ENCODE peak calls at places on chromosome 5, in nine cellular contexts. B is fibroblast of lung; Q is thoracic aorta; R is heart left ventricle; N is effector memory CD4-positive, alpha-beta T cell; Z is mesenchymal stem cell; Y is CD4-positive, CD25-positive, alpha-beta regulatory T cell; C is right atrium auricular region; J is DND-41. X is an unnamed sample. For H3K36me3 and H3K27me3, the result is how much of the 10 kb centered on the place peaks cover.

GRCh38 chr5:151139646-151140045 is 17.9 kb downstream of the ANXA6 start:
- DNase-seq in B (no peak), Q (no peak), R (no peak), N (no peak), Z (no peak), Y (no peak), C (no peak), J (no peak), X (no peak)

GRCh38 chr5:157172408-157172807 is 6.3 kb upstream of the GARIN3 start:
- DNase-seq in B (no peak), Q (no peak), R (no peak), N (peak), Z (no peak), Y (peak), C (peak), J (peak), X (no peak)

GRCh38 chr5:106019271-106019670 is 1651.5 kb downstream of the EFNA5 start:
- DNase-seq in B (peak), Q (no peak), R (no peak), N (no peak), Z (no peak), Y (no peak), C (no peak), J (no peak), X (no peak)

GRCh38 chr5:57302164-57302563 is 128.3 kb downstream of the GPBP1 start:
- DNase-seq in B (peak), Q (no peak), R (no peak), N (peak), Z (peak), Y (no peak), C (no peak), J (peak), X (peak)

GRCh38 chr5:4156153-4156552 is 560.5 kb downstream of the IRX1 start:
- DNase-seq in B (no peak), Q (no peak), R (no peak), N (no peak), Z (no peak), Y (no peak), C (no peak), J (no peak), X (no peak)

GRCh38 chr5:16431482-16431881 is 34.1 kb downstream of the ZNF622 start:
- DNase-seq in B (no peak), Q (no peak), R (no peak), N (no peak), Z (no peak), Y (no peak), C (no peak), J (no peak), X (no peak)

GRCh38 chr5:82349651-82350050 is 71.5 kb upstream of the RPS23 start:
- DNase-seq in B (no peak), Q (peak), R (no peak), N (no peak), Z (no peak), Y (no peak), C (no peak), J (peak), X (peak)

GRCh38 chr5:177967221-177967887 is 28.7 kb downstream of the PROP1 start:
- DNase-seq in B (no peak), Q (no peak), R (no peak), N (no peak), Z (no peak), Y (no peak), C (no peak), J (no peak), X (peak)

GRCh38 chr5:95087819-95088317 is 197.0 kb downstream of the MCTP1 start:
- DNase-seq in B (no peak), Q (no peak), R (no peak), N (no peak), Z (no peak), Y (no peak), C (no peak), J (no peak), X (no peak)

GRCh38 chr5:91135475-91136248 is 247.5 kb downstream of the ARRDC3 start:
- DNase-seq in B (no peak), Q (no peak), R (no peak), N (no peak), Z (no peak), Y (no peak), C (no peak), J (no peak), X (no peak)

GRCh38 chr5:92613546-92613945 is 967.5 kb downstream of the NR2F1-AS1 start:
- DNase-seq in B (peak), Q (no peak), R (no peak), N (no peak), Z (peak), Y (no peak), C (no peak), J (no peak), X (peak)

GRCh38 chr5:175485631-175486030 is 7.3 kb downstream of the SFXN1 start:
- DNase-seq in B (no peak), Q (no peak), R (no peak), N (no peak), Z (no peak), Y (no peak), C (no peak), J (no peak), X (no peak)
- H3K36me3 ChIP-seq in B (under half), Q (under half), R (under half), N (under half), Z (half or more), Y (under half), C (under half), J (half or more), X (under half)

GRCh38 chr5:170565077-170565476 is 61.3 kb downstream of the KCNIP1 start:
- DNase-seq in B (no peak), Q (no peak), R (no peak), N (no peak), Z (no peak), Y (no peak), C (no peak), J (no peak), X (no peak)
- H3K27me3 ChIP-seq in B (under half), Q (under half), R (under half), N (under half), Z (half or more), Y (under half), C (under half), J (under half), X (under half)

GRCh38 chr5:1332461-1333001 is 12.4 kb downstream of the CLPTM1L start:
- DNase-seq in B (no peak), Q (no peak), R (no peak), N (no peak), Z (no peak), Y (no peak), C (no peak), J (no peak), X (peak)
- H3K36me3 ChIP-seq in B (under half), Q (half or more), R (under half), N (half or more), Z (half or more), Y (half or more), C (half or more), J (half or more), X (under half)

GRCh38 chr5:122723606-122724352 is 51.1 kb upstream of the SNX2 start:
- DNase-seq in B (peak), Q (no peak), R (no peak), N (no peak), Z (no peak), Y (no peak), C (no peak), J (no peak), X (peak)
- H3K27me3 ChIP-seq in B (under half), Q (under half), R (under half), N (under half), Z (under half), Y (under half), C (under half), J (under half), X (under half)

DNA sequence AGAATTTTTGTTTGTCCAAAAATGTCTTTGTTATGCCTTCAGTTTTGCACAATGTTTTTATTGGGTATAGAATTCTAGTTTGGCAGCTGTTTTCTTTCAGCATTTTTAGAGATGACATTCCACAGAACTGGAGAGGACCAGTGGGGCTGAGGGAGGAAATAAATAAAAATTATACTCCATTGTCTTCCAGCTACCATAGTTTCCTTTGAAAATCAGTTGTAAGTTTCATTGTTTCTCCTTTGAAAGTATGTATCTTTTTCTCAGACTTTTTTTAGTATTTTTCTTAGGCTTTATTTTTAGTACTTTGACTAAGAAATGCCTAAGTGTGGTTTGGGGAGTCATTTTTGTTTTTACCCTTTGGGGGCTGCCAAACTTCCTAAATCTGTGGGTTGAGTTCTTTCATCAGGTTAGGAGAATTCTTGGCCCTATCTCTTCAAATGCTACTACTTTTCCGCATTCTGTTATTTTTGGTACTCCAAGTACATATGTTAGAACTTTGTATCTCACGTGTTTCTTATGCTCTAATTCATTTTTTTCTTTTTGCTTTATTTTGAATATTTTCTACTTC is 15.2 kb upstream of the FBLL1 start:
- DNase-seq in B (no peak), Q (no peak), R (no peak), N (no peak), Z (no peak), Y (no peak), C (no peak), J (no peak), X (no peak)
- H3K36me3 ChIP-seq in B (under half), Q (half or more), R (under half), N (half or more), Z (half or more), Y (half or more), C (half or more), J (half or more), X (under half)

GRCh38 chr5:45691656-45692055 is 4.5 kb downstream of the HCN1 start:
- DNase-seq in B (no peak), Q (no peak), R (no peak), N (no peak), Z (no peak), Y (no peak), C (no peak), J (no peak), X (no peak)
- H3K27me3 ChIP-seq in B (under half), Q (under half), R (under half), N (under half), Z (under half), Y (under half), C (under half), J (under half), X (under half)

DNA sequence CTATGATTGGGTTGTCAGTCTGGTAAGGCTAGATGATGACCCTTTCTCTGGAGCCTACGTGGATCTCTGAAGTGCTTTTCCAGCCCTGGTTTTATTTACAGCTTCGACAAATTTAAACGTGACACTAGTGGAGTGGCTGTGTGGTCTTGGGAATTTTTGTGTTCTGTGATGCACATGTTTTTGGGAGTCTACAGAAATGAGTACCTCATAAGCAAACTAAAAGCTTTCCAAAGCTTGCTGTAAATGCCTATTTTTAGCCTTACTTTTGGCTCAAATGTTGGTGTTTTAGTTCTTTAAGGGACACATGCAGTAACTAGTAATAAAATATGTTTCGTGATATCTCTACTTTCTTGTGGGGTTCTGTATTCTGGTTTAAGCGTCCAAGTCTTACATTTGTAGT is 3.3 kb downstream of the LARP1 start:
- DNase-seq in B (peak), Q (no peak), R (no peak), N (no peak), Z (peak), Y (no peak), C (no peak), J (no peak), X (no peak)
- H3K36me3 ChIP-seq in B (under half), Q (under half), R (under half), N (under half), Z (under half), Y (under half), C (under half), J (under half), X (under half)

DNA sequence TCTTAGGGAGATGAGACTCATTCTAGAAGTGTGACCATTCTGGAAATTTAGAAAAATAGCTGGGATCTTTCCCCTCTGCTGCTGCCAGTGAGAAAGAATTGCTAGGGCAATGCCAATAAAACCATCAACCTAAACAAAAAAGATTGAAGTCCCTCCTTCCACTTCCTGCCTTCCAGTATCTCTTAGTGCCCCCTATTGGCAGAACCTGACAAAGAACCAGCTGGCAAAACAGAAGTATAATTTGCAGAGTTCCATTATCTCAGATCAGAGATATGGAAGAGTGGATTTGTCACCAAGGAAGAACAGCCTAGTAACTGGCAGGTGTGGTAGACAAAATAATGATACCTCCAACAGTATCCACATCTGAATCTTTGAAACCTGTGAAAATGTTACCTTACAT is 13.8 kb upstream of the PLCXD3 start:
- DNase-seq in B (peak), Q (no peak), R (no peak), N (no peak), Z (no peak), Y (no peak), C (no peak), J (no peak), X (no peak)
- H3K27me3 ChIP-seq in B (under half), Q (under half), R (under half), N (under half), Z (under half), Y (under half), C (under half), J (under half), X (under half)

GRCh38 chr5:138925090-138925635 is 50.0 kb upstream of the LRRTM2 start:
- DNase-seq in B (no peak), Q (no peak), R (no peak), N (no peak), Z (no peak), Y (no peak), C (no peak), J (no peak), X (no peak)

GRCh38 chr5:138914338-138914737 is 39.2 kb upstream of the LRRTM2 start:
- DNase-seq in B (no peak), Q (no peak), R (no peak), N (no peak), Z (no peak), Y (no peak), C (no peak), J (no peak), X (no peak)

GRCh38 chr5:138918680-138919079 is 43.5 kb upstream of the LRRTM2 start:
- DNase-seq in B (no peak), Q (no peak), R (no peak), N (no peak), Z (no peak), Y (no peak), C (no peak), J (no peak), X (no peak)

GRCh38 chr5:138922494-138922893 is 47.4 kb upstream of the LRRTM2 start:
- DNase-seq in B (no peak), Q (no peak), R (no peak), N (no peak), Z (no peak), Y (no peak), C (no peak), J (no peak), X (no peak)

GRCh38 chr5:138920181-138920580 is 45.0 kb upstream of the LRRTM2 start:
- DNase-seq in B (no peak), Q (no peak), R (no peak), N (no peak), Z (no peak), Y (no peak), C (no peak), J (no peak), X (no peak)
- H3K36me3 ChIP-seq in B (under half), Q (under half), R (under half), N (under half), Z (half or more), Y (under half), C (under half), J (under half), X (under half)